ENCODE peak calls at places on chromosomes 16 and 17, in six cellular contexts. I is stimulated activated CD4-positive, alpha-beta T cell treated with anti-CD3 and anti-CD28 coated beads, Interleukin-1b, Interleukin-23, amount 100 ng/mL, for 24 hours; H is COR-L47; L is RKO; S is hypothalamus; W is activated gamma-delta T cell treated with anti-CD3 and anti-CD28 coated beads, Interleukin-2, amount 50 U/mL, for 16 hours. G is an unnamed sample.

GRCh38 chr16:78705694-78706093 is 606.2 kb downstream of the WWOX start:
- DNase-seq in I (no peak), H (no peak), L (no peak), S (no peak), W (no peak), G (no peak)

GRCh38 chr16:83040174-83040573 is 413.4 kb downstream of the CDH13 start:
- DNase-seq in I (no peak), H (no peak), L (no peak), S (no peak), W (no peak), G (no peak)

GRCh38 chr16:4517812-4518211 is 20.8 kb downstream of the CDIP1 start:
- DNase-seq in I (no peak), H (peak; percentile 46), L (no peak), S (no peak), W (no peak), G (no peak)

GRCh38 chr17:76981545-76982295 is 113.5 kb downstream of the MGAT5B start:
- DNase-seq in I (no peak), H (peak; percentile 2), L (no peak), S (no peak), W (no peak), G (no peak)

GRCh38 chr16:53091508-53092211 is 36.9 kb downstream of the CHD9 start:
- DNase-seq in I (no peak), H (peak; percentile 66), L (no peak), S (peak; percentile 13), W (no peak), G (no peak)

GRCh38 chr17:19728114-19728495 is 11.7 kb upstream of the SLC47A2 start:
- DNase-seq in I (no peak), H (peak; percentile 60), L (no peak), S (peak; percentile 66), W (no peak), G (no peak)

GRCh38 chr17:28501421-28502284 is 4.5 kb upstream of the FOXN1 start:
- DNase-seq in I (no peak), H (no peak), L (no peak), S (no peak), W (no peak), G (no peak)

GRCh38 chr16:72021043-72021442 is 12.5 kb downstream of the DHODH start:
- DNase-seq in I (no peak), H (no peak), L (no peak), S (no peak), W (no peak), G (peak; percentile 53)

GRCh38 chr17:44677136-44677535 is 12.4 kb downstream of the CCDC43 start:
- DNase-seq in I (no peak), H (no peak), L (no peak), S (no peak), W (no peak), G (no peak)

GRCh38 chr16:1960665-1961630 is 1.6 kb downstream of the NDUFB10 start:
- DNase-seq in I (no peak), H (peak; percentile 44), L (peak; percentile 80), S (no peak), W (no peak), G (peak; percentile 78)

GRCh38 chr17:78559749-78560368 is 17.3 kb downstream of the DNAH17 start:
- DNase-seq in I (no peak), H (no peak), L (no peak), S (no peak), W (no peak), G (no peak)

GRCh38 chr16:58002411-58002790 is 1.2 kb downstream of the USB1 start:
- DNase-seq in I (no peak), H (no peak), L (no peak), S (no peak), W (no peak), G (peak; percentile 30)

GRCh38 chr17:17780941-17781590 is 55.7 kb downstream of the SREBF1 start:
- DNase-seq in I (no peak), H (peak; percentile 22), L (no peak), S (no peak), W (no peak), G (no peak)

GRCh38 chr17:74872313-74873035 is at the start of gene FDXR:
- DNase-seq in I (no peak), H (no peak), L (no peak), S (no peak), W (no peak), G (no peak)

GRCh38 chr16:78240459-78241222 is 141.2 kb downstream of the WWOX start:
- DNase-seq in I (no peak), H (no peak), L (no peak), S (no peak), W (no peak), G (no peak)

GRCh38 chr16:13680021-13680672 is 239.8 kb upstream of the ERCC4 start:
- DNase-seq in I (no peak), H (no peak), L (peak; percentile 2), S (no peak), W (no peak), G (no peak)

GRCh38 chr17:62724398-62725146 is 83.5 kb downstream of the MARCHF10 start:
- DNase-seq in I (peak; percentile 70), H (no peak), L (no peak), S (no peak), W (peak; percentile 62), G (peak; percentile 91)

GRCh38 chr16:1825864-1826690 is 548 bp downstream of the HAGH start:
- DNase-seq in I (peak; percentile 57), H (peak; percentile 57), L (peak; percentile 82), S (no peak), W (peak; percentile 48), G (peak; percentile 90)

GRCh38 chr17:46964315-46965265 is 14.5 kb downstream of the RPRML start:
- DNase-seq in I (no peak), H (no peak), L (peak; percentile 34), S (no peak), W (no peak), G (peak; percentile 36)